ENCODE peak calls at places on chromosomes 3 and 15, in six cellular contexts. O, V, I, E, X and U are unnamed samples.

GRCh38 chr3:7781395-7781794 is 720.2 kb upstream of the LMCD1 start:
- DNase-seq in I (no peak), X (no peak), E (no peak), O (no peak), V (no peak), U (no peak)

GRCh38 chr3:139797724-139798343 is 120.1 kb upstream of the NMNAT3 start:
- DNase-seq in E (no peak), O (no peak), V (no peak), I (peak; percentile 30), X (no peak), U (peak; percentile 36)

GRCh38 chr3:186790261-186790981 is 7.0 kb downstream of the EIF4A2 start:
- DNase-seq in X (peak; percentile 26), E (no peak), I (no peak), O (peak; percentile 23), V (peak; percentile 50), U (peak; percentile 64)

GRCh38 chr3:15295506-15295905 is 36.9 kb downstream of the SH3BP5 start:
- DNase-seq in V (peak; percentile 98), E (no peak), O (no peak), I (no peak), X (no peak), U (peak; percentile 89)

GRCh38 chr3:126005951-126006350 is 37.0 kb downstream of the ROPN1B start:
- DNase-seq in I (no peak), E (no peak), V (no peak), X (no peak), O (no peak), U (no peak)

GRCh38 chr3:46299608-46300460 is 54.1 kb upstream of the CCR2 start:
- DNase-seq in X (no peak), O (no peak), V (no peak), E (no peak), I (no peak), U (no peak)

GRCh38 chr3:119304201-119304713 is 10.1 kb downstream of the ARHGAP31 start:
- DNase-seq in O (no peak), I (no peak), X (no peak), V (no peak), E (no peak), U (no peak)

GRCh38 chr3:97670952-97671351 is 93.6 kb upstream of the ARL6 start:
- DNase-seq in O (no peak), I (no peak), E (no peak), X (no peak), V (no peak), U (no peak)

GRCh38 chr3:193780810-193781472 is 187.9 kb downstream of the OPA1 start:
- DNase-seq in E (no peak), I (peak; percentile 85), X (peak; percentile 44), V (peak; percentile 79), O (peak; percentile 88), U (peak; percentile 55)

GRCh38 chr3:127525373-127525772 is 65.2 kb downstream of the TPRA1 start:
- DNase-seq in O (peak; percentile 78), V (no peak), X (peak; percentile 27), E (no peak), I (peak; percentile 30), U (peak; percentile 43)

GRCh38 chr15:88704791-88705768 is 66.3 kb downstream of the ISG20 start:
- DNase-seq in E (no peak), O (no peak), X (no peak), V (peak; percentile 27), I (no peak), U (no peak)

GRCh38 chr3:125141596-125142417 is 70.7 kb downstream of the SLC12A8 start:
- DNase-seq in O (no peak), E (no peak), X (no peak), I (no peak), V (peak; percentile 37), U (peak; percentile 69)

GRCh38 chr3:66396888-66397287 is 103.9 kb downstream of the LRIG1 start:
- DNase-seq in V (no peak), I (no peak), O (no peak), X (no peak), E (no peak), U (no peak)

GRCh38 chr3:174243194-174243593 is 615.9 kb upstream of the NAALADL2 start:
- DNase-seq in I (no peak), X (no peak), V (no peak), O (no peak), E (no peak), U (no peak)

GRCh38 chr15:27828721-27829120 is 270.4 kb downstream of the OCA2 start:
- DNase-seq in E (no peak), V (no peak), O (no peak), I (no peak), X (no peak), U (no peak)

GRCh38 chr15:66578286-66578875 is 12.6 kb upstream of the LCTL start:
- DNase-seq in O (no peak), I (no peak), X (no peak), V (peak; percentile 69), E (no peak), U (peak; percentile 42)

GRCh38 chr15:45522931-45523331 is 376 bp upstream of the SLC30A4 start:
- DNase-seq in X (no peak), E (no peak), I (no peak), V (peak; percentile 50), O (no peak), U (peak; percentile 2)

GRCh38 chr3:129021140-129021551 is 20.0 kb downstream of the EFCC1 start:
- DNase-seq in X (peak; percentile 24), V (no peak), E (no peak), O (no peak), I (no peak), U (no peak)

GRCh38 chr3:130081371-130081881 is at the start of gene ALG1L2:
- DNase-seq in X (no peak), I (no peak), V (peak; percentile 85), O (no peak), E (no peak), U (no peak)

GRCh38 chr15:67547836-67548531 is 5.5 kb downstream of the MAP2K5 start:
- DNase-seq in I (no peak), O (no peak), X (no peak), V (no peak), E (no peak), U (no peak)

GRCh38 chr3:61858054-61858453 is 296.7 kb downstream of the PTPRG start:
- DNase-seq in I (no peak), E (no peak), O (no peak), X (no peak), V (peak; percentile 57), U (peak; percentile 1)

GRCh38 chr15:67914537-67915373 is 74.9 kb upstream of the RNU6-1 start:
- DNase-seq in I (peak; percentile 59), O (peak; percentile 60), V (no peak), E (no peak), X (peak; percentile 65), U (peak; percentile 26)

GRCh38 chr15:60228096-60228495 is 169.7 kb downstream of the ANXA2 start:
- DNase-seq in E (no peak), V (no peak), O (no peak), I (no peak), X (no peak), U (no peak)

GRCh38 chr3:9110316-9110715 is 139.1 kb downstream of the SRGAP3 start:
- DNase-seq in V (no peak), I (no peak), O (no peak), X (no peak), E (no peak), U (no peak)

GRCh38 chr3:9109570-9109914 is 139.9 kb downstream of the SRGAP3 start:
- DNase-seq in X (no peak), V (no peak), I (no peak), O (no peak), E (no peak), U (no peak)

GRCh38 chr3:9107738-9108137 is 141.7 kb downstream of the SRGAP3 start:
- DNase-seq in O (no peak), V (no peak), X (no peak), I (no peak), E (no peak), U (no peak)

GRCh38 chr3:9110802-9111201 is 138.6 kb downstream of the SRGAP3 start:
- DNase-seq in I (no peak), E (no peak), X (no peak), O (no peak), V (no peak), U (no peak)

DNA sequence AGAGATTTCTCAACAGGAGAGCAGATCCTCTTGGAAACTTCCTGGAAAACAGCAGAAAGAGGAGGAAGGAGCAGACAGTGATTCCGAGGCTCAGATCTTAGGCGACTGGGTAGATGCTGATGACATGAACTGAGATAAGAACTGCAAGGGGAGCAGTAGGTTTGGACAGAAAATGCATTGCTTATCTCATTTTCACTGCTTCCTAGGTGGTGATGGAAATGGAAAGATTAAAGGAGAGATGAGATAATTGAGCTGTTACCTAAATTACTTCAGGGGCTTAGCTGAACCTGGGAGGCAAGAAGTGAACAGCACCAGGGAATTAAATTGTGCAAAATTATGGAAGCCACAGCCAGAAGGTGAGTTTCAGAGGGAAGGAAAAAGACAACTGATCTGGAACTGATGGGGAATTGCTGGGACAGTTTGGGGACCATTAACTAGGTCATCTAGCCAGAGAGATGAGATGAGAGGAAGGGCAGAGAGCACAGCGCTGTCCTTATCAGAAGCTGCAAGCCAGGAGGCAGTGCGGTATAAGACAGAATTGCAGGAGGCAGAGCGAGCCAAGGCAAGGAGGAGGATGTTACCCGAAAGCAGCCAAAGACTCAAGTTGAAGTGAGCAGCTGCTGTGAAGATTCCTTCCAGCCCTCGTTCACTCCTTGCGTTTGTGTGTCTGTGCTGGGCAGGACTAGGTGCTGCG is 140.4 kb downstream of the SRGAP3 start:
- DNase-seq in I (no peak), O (no peak), X (no peak), V (no peak), E (no peak), U (no peak)
- TF ChIP-seq MYC in I (no peak), O (no peak), X (no peak), V (no peak), E (no peak), U (no peak)

GRCh38 chr15:98154863-98155262 is 194.4 kb downstream of the ARRDC4 start:
- DNase-seq in X (no peak), I (no peak), E (no peak), O (no peak), V (no peak), U (no peak)
- TF ChIP-seq MYC in X (no peak), I (no peak), E (no peak), O (no peak), V (no peak), U (no peak)

DNA sequence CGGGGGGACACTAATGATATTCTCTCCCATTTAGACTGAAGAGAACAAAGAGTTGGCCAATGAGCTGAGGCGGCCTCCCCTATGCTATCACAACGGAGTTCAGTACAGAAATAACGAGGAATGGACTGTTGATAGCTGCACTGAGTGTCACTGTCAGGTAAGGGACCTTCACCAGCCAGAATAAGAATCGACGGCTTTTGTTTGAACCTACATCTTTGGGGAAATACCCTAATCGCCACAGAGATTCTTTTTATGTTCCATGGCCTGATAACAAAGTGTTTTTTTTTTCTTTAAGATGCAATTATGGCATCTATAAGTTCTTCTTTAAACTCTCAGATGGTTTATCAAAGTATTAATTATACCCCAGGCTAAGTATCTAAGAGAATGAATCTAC is 3.4 kb downstream of the THBS1 start:
- DNase-seq in V (no peak), I (no peak), X (no peak), O (no peak), E (no peak), U (no peak)
- TF ChIP-seq MYC in V (no peak), I (no peak), X (no peak), O (no peak), E (no peak), U (no peak)

DNA sequence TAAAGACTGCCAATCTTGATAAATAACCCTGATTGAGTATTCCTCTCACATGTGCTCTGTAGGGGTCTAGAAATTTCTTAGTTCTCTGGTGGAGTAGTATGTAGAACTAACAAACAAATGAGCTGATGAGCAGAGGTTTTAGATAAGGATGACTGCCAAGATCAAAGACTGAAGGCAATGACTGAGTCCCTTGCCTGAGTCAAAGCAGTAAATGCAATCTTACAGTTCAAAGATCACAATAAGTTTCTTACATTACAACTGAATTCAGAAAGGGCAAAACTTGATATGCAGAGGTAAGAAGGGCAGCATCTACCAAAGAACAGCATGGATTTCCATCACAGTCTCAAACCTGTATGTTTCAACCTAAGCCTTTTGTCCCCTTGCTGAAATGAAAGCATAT is 172.2 kb upstream of the POU1F1 start:
- DNase-seq in O (no peak), E (no peak), V (no peak), X (no peak), I (no peak), U (no peak)
- TF ChIP-seq MYC in O (no peak), E (no peak), V (no peak), X (no peak), I (no peak), U (no peak)